ENCODE peak calls at places on chromosomes 11 and 22, in nine cellular contexts. Y is psoas muscle, H is fibroblast of lung, X is cardiac fibroblast, D is dorsolateral prefrontal cortex, Q is astrocyte of the spinal cord, E is fibroblast of pulmonary artery, P is A549, F is fibroblast of mammary gland. T is an unnamed sample.

GRCh38 chr11:117097567-117098268 is 510 bp downstream of the SIK3 start:
- DNase-seq in X (peak), E (no peak), Y (peak), Q (no peak), D (peak), H (no peak), F (no peak), P (no peak), T (peak)

GRCh38 chr11:114257621-114258558 is 38.3 kb upstream of the NNMT start:
- DNase-seq in H (no peak), F (peak), Q (peak), D (peak), Y (peak), P (no peak), X (peak), E (peak), T (peak)

GRCh38 chr11:1450958-1451710 is 35.4 kb downstream of the MOB2 start:
- DNase-seq in Q (no peak), P (no peak), F (no peak), H (no peak), E (no peak), D (no peak), X (no peak), Y (no peak), T (no peak)

GRCh38 chr11:32107647-32108046 is 16.8 kb downstream of the RCN1 start:
- DNase-seq in D (no peak), E (no peak), H (no peak), F (no peak), Q (no peak), X (no peak), Y (no peak), P (no peak), T (no peak)

GRCh38 chr11:117465236-117465997 is 137.8 kb downstream of the CEP164 start:
- DNase-seq in X (no peak), P (no peak), Q (no peak), F (no peak), E (no peak), H (no peak), Y (no peak), D (no peak), T (no peak)

GRCh38 chr11:25910090-25910489 is 421.8 kb upstream of the ANO3 start:
- DNase-seq in Y (no peak), H (no peak), D (no peak), E (no peak), X (no peak), Q (no peak), F (peak), P (no peak), T (no peak)

GRCh38 chr11:99505831-99506230 is 485.1 kb downstream of the CNTN5 start:
- DNase-seq in X (no peak), F (no peak), Q (no peak), P (no peak), D (no peak), H (no peak), Y (no peak), E (no peak), T (no peak)

GRCh38 chr11:127017482-127017881 is 16.9 kb upstream of the KIRREL3 start:
- DNase-seq in F (peak), X (peak), D (no peak), Q (peak), P (peak), Y (no peak), H (peak), E (peak), T (no peak)

GRCh38 chr11:83172551-83172950 is 15.6 kb downstream of the PCF11 start:
- DNase-seq in Y (no peak), Q (no peak), E (no peak), F (no peak), H (no peak), X (no peak), P (no peak), D (no peak), T (no peak)

GRCh38 chr11:36342327-36342726 is 46.2 kb downstream of the PRR5L start:
- DNase-seq in D (no peak), Q (no peak), E (no peak), H (no peak), P (no peak), Y (no peak), F (no peak), X (no peak), T (no peak)

GRCh38 chr11:126121316-126121715 is 58.6 kb upstream of the CDON start:
- DNase-seq in E (no peak), P (no peak), F (no peak), Y (no peak), Q (no peak), X (no peak), H (no peak), D (no peak), T (no peak)

GRCh38 chr22:48894064-48894671 is 933.5 kb downstream of the BRD1 start:
- DNase-seq in P (no peak), Q (no peak), H (no peak), X (no peak), F (no peak), E (no peak), D (no peak), Y (no peak), T (no peak)

GRCh38 chr11:75346912-75347647 is 4.4 kb downstream of the ARRB1 start:
- DNase-seq in E (peak), D (no peak), P (no peak), H (peak), Y (peak), F (peak), X (peak), Q (no peak), T (no peak)

GRCh38 chr11:2770556-2771301 is 70.9 kb upstream of the KCNQ1OT1 start:
- DNase-seq in Q (no peak), F (no peak), D (peak), E (no peak), X (no peak), P (no peak), H (no peak), Y (no peak), T (no peak)

GRCh38 chr11:97683733-97684132 is 1293.9 kb downstream of the JRKL start:
- DNase-seq in D (no peak), Q (no peak), E (no peak), Y (no peak), P (peak), X (peak), H (no peak), F (no peak), T (no peak)

GRCh38 chr22:36027960-36028645 is 521 bp downstream of the RBFOX2 start:
- DNase-seq in Y (no peak), H (no peak), E (no peak), P (no peak), X (no peak), Q (peak), D (peak), F (no peak), T (no peak)

GRCh38 chr22:45597460-45598192 is 74.0 kb upstream of the ATXN10 start:
- DNase-seq in Q (no peak), F (no peak), Y (peak), X (no peak), E (no peak), H (no peak), D (no peak), P (peak), T (no peak)

GRCh38 chr11:20529757-20530156 is 69.7 kb upstream of the SLC6A5 start:
- DNase-seq in Q (no peak), P (no peak), Y (no peak), E (no peak), H (no peak), F (no peak), X (no peak), D (no peak), T (no peak)

GRCh38 chr22:50217543-50218152 is 16.8 kb downstream of the SELENOO start:
- DNase-seq in Y (peak), P (no peak), F (no peak), H (no peak), D (no peak), E (no peak), Q (no peak), X (no peak), T (no peak)

DNA sequence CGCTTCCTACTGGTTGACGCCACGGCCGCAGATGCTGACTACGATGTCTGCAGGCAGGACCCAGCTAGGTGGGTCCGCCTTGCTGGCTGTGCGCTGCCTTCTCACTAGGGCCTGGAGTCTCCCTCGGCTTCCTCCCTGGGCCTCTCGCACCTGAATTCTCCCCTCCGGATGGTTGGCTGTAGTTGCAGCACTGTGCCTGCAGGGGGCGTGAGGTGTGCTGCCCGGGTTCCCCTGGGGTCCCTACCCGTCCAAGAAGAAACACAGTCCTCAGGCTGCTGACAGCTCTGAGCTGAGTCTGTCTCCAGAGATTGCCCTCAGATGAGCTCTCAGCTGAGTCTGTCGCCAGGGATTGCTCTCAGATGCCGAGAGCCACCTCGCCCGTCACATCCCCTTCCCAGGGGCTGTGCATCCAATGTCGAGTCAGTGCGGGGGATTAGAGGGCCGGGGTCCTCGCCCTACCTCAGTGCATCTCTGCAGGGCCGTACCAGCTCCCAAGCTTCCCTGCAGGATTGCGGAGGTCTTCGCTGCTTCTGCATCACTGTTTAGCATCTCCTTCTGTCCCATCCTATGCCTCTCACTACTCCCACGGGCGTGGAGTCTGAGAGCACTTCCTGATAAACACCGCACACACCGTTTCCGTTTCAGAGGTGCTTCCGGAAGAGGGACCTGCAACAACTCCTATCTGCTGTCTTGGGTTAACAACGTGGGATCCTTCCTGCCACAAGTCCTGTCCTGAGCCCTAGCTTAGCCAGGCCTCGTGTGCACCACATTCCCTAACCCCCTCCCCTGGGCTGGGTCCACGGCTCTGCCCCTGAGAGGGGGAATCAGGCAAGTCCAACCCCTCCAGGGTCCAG is 196.9 kb downstream of the CSNK2A3 start:
- DNase-seq in E (no peak), Q (no peak), Y (no peak), X (no peak), D (no peak), H (no peak), P (peak), F (no peak), T (no peak)
- TF ChIP-seq CTCF in E (peak), Q (peak), Y (peak), X (peak), D (no peak), H (peak), P (no peak), F (peak), T (peak)

GRCh38 chr11:15711311-15711710 is 596.6 kb downstream of the INSC start:
- DNase-seq in H (no peak), Q (no peak), E (no peak), D (no peak), Y (no peak), F (no peak), X (no peak), P (no peak), T (no peak)

GRCh38 chr11:15705886-15706285 is 591.2 kb downstream of the INSC start:
- DNase-seq in X (no peak), Q (no peak), F (no peak), P (no peak), H (no peak), D (no peak), E (no peak), Y (no peak), T (no peak)

GRCh38 chr11:15710593-15711260 is 596.0 kb downstream of the INSC start:
- DNase-seq in D (no peak), H (no peak), Q (no peak), F (no peak), E (no peak), P (no peak), X (no peak), Y (peak), T (no peak)

GRCh38 chr11:15707194-15707593 is 592.5 kb downstream of the INSC start:
- DNase-seq in Y (no peak), E (no peak), D (no peak), X (no peak), Q (no peak), P (no peak), F (no peak), H (no peak), T (no peak)

GRCh38 chr11:15707971-15708370 is 593.2 kb downstream of the INSC start:
- DNase-seq in Q (peak), D (no peak), F (no peak), H (peak), Y (peak), X (peak), E (peak), P (peak), T (peak)
- TF ChIP-seq CTCF in Q (no peak), D (no peak), F (no peak), H (peak), Y (no peak), X (no peak), E (no peak), P (no peak), T (no peak)

GRCh38 chr11:108666373-108666772 is 1.5 kb downstream of the DDX10 start:
- DNase-seq in X (peak), H (peak), D (no peak), P (no peak), E (no peak), Y (no peak), Q (no peak), F (peak), T (no peak)

GRCh38 chr11:108664241-108664640 is 628 bp upstream of the DDX10 start:
- DNase-seq in D (no peak), X (no peak), H (no peak), E (no peak), Q (no peak), Y (no peak), F (no peak), P (no peak), T (peak)

GRCh38 chr11:108663154-108663877 is 1.6 kb upstream of the DDX10 start:
- DNase-seq in X (no peak), F (no peak), E (no peak), H (no peak), Y (no peak), D (no peak), P (no peak), Q (no peak), T (no peak)

GRCh38 chr11:108662700-108663099 is 2.2 kb upstream of the DDX10 start:
- DNase-seq in H (no peak), Y (no peak), P (no peak), Q (no peak), F (no peak), D (no peak), E (no peak), X (no peak), T (no peak)

GRCh38 chr11:108664730-108665525 is at the start of gene DDX10:
- DNase-seq in H (peak), E (peak), X (peak), Q (peak), P (peak), Y (peak), F (peak), D (peak), T (peak)
- TF ChIP-seq CTCF in H (peak), E (peak), X (no peak), Q (no peak), P (no peak), Y (peak), F (no peak), D (peak), T (no peak)

GRCh38 chr22:32202539-32203180 is 2.2 kb downstream of the RFPL2 start:
- DNase-seq in X (peak), F (peak), D (peak), Y (no peak), E (peak), Q (peak), H (peak), P (peak), T (peak)

GRCh38 chr22:32199341-32199740 is 5.5 kb downstream of the RFPL2 start:
- DNase-seq in E (no peak), X (no peak), Y (no peak), P (no peak), F (no peak), Q (no peak), H (no peak), D (no peak), T (no peak)

GRCh38 chr22:32202161-32202538 is 2.7 kb downstream of the RFPL2 start:
- DNase-seq in X (no peak), D (no peak), Y (no peak), E (no peak), Q (no peak), F (no peak), H (no peak), P (no peak), T (no peak)

GRCh38 chr22:32199961-32200360 is 4.9 kb downstream of the RFPL2 start:
- DNase-seq in Q (no peak), D (no peak), X (no peak), Y (no peak), H (no peak), P (no peak), F (no peak), E (no peak), T (no peak)

GRCh38 chr22:32200752-32201151 is 4.1 kb downstream of the RFPL2 start:
- DNase-seq in F (no peak), P (no peak), Q (no peak), Y (no peak), D (no peak), X (no peak), E (no peak), H (no peak), T (no peak)
- TF ChIP-seq CTCF in F (no peak), P (no peak), Q (no peak), Y (no peak), D (no peak), X (no peak), E (no peak), H (no peak), T (no peak)

GRCh38 chr11:46692450-46692849 is 8.0 kb downstream of the ARHGAP1 start:
- DNase-seq in E (no peak), P (no peak), F (no peak), D (no peak), Q (no peak), X (no peak), Y (no peak), H (peak), T (no peak)

GRCh38 chr11:46695345-46696211 is 4.8 kb downstream of the ARHGAP1 start:
- DNase-seq in Q (no peak), X (no peak), F (no peak), P (no peak), D (no peak), H (no peak), E (no peak), Y (no peak), T (no peak)

GRCh38 chr11:46694607-46695006 is 5.8 kb downstream of the ARHGAP1 start:
- DNase-seq in Y (no peak), P (no peak), Q (no peak), E (no peak), X (no peak), H (no peak), F (no peak), D (no peak), T (no peak)

GRCh38 chr11:46694095-46694494 is 6.3 kb downstream of the ARHGAP1 start:
- DNase-seq in D (no peak), X (no peak), Y (no peak), E (no peak), Q (no peak), H (no peak), F (no peak), P (no peak), T (no peak)

GRCh38 chr11:46693597-46694012 is 6.8 kb downstream of the ARHGAP1 start:
- DNase-seq in F (peak), X (peak), E (no peak), P (no peak), Q (peak), H (peak), Y (no peak), D (no peak), T (no peak)
- TF ChIP-seq CTCF in F (no peak), X (no peak), E (no peak), P (no peak), Q (no peak), H (no peak), Y (no peak), D (no peak), T (no peak)

GRCh38 chr11:33984682-33985389 is 66.7 kb upstream of the CAPRIN1 start:
- DNase-seq in H (no peak), X (peak), F (peak), Y (no peak), Q (no peak), D (no peak), P (no peak), E (no peak), T (no peak)
- TF ChIP-seq CTCF in H (peak), X (peak), F (peak), Y (no peak), Q (peak), D (no peak), P (peak), E (peak), T (no peak)

GRCh38 chr22:20857247-20857643 is 1.4 kb downstream of the PI4KA start:
- DNase-seq in E (no peak), X (no peak), Q (no peak), H (no peak), P (no peak), D (no peak), F (no peak), Y (no peak), T (no peak)

GRCh38 chr22:20859615-20860014 is 808 bp downstream of the SNAP29 start:
- DNase-seq in P (no peak), E (no peak), H (no peak), X (no peak), D (no peak), Y (no peak), F (no peak), Q (no peak), T (no peak)

GRCh38 chr22:20858615-20859416 is at the start of the genes PI4KA and SNAP29:
- DNase-seq in P (peak), X (peak), Q (peak), E (peak), Y (peak), D (peak), H (peak), F (peak), T (peak)

GRCh38 chr22:20862540-20862939 is 3.7 kb downstream of the SNAP29 start:
- DNase-seq in Q (no peak), P (no peak), F (no peak), H (no peak), E (no peak), Y (no peak), X (no peak), D (no peak), T (no peak)

GRCh38 chr22:20857838-20858614 is 585 bp downstream of the PI4KA start:
- DNase-seq in Q (peak), D (peak), E (peak), X (peak), H (peak), P (peak), Y (peak), F (peak), T (peak)
- TF ChIP-seq CTCF in Q (no peak), D (no peak), E (no peak), X (no peak), H (no peak), P (no peak), Y (no peak), F (no peak), T (no peak)

GRCh38 chr22:39530692-39531331 is 1.7 kb downstream of the RPS19BP1 start:
- DNase-seq in X (peak), E (peak), Y (no peak), H (no peak), Q (peak), P (no peak), D (no peak), F (peak), T (no peak)

GRCh38 chr22:39530136-39530535 is 2.4 kb downstream of the RPS19BP1 start:
- DNase-seq in P (no peak), H (no peak), F (no peak), X (no peak), D (no peak), E (no peak), Q (no peak), Y (no peak), T (no peak)

GRCh38 chr22:39534591-39535301 is 2.2 kb upstream of the RPS19BP1 start:
- DNase-seq in F (peak), E (peak), D (peak), Y (peak), P (peak), X (peak), H (peak), Q (peak), T (peak)

GRCh38 chr22:39534092-39534506 is 1.6 kb upstream of the RPS19BP1 start:
- DNase-seq in F (no peak), D (no peak), Q (no peak), H (no peak), X (no peak), P (no peak), Y (peak), E (no peak), T (peak)

GRCh38 chr22:39532215-39533071 is at the start of gene RPS19BP1:
- DNase-seq in F (peak), X (peak), D (peak), P (peak), H (peak), Q (peak), Y (peak), E (peak), T (peak)
- TF ChIP-seq CTCF in F (no peak), X (no peak), D (peak), P (no peak), H (no peak), Q (no peak), Y (no peak), E (no peak), T (peak)

T was measured in mucosa of descending colon.